ENCODE peak calls at places on chromosome 7, in seven cellular contexts. P, I, H, U, A, F and C are unnamed samples.

GRCh38 chr7:921581-922333 is 32.7 kb downstream of the ADAP1 start:
- DNase-seq in A (no peak), F (peak), H (no peak), U (no peak), I (no peak), P (peak), C (no peak)

GRCh38 chr7:63899691-63900393 is 98.8 kb upstream of the ZNF722 start:
- DNase-seq in F (peak), H (no peak), U (peak), I (no peak), A (no peak), P (peak), C (no peak)

GRCh38 chr7:101125989-101126650 is 784 bp upstream of the SERPINE1 start:
- DNase-seq in A (peak), F (peak), P (peak), I (no peak), H (peak), U (peak), C (peak)

GRCh38 chr7:131501422-131501821 is 55.0 kb downstream of the PODXL start:
- DNase-seq in H (peak), U (no peak), P (no peak), A (no peak), F (no peak), I (no peak), C (peak)

GRCh38 chr7:78359836-78360235 is 561.3 kb downstream of the PHTF2 start:
- DNase-seq in P (no peak), H (no peak), I (no peak), A (no peak), F (no peak), U (no peak), C (no peak)

GRCh38 chr7:48102530-48102929 is 13.5 kb downstream of the UPP1 start:
- DNase-seq in F (no peak), U (no peak), I (no peak), H (no peak), P (no peak), A (no peak), C (no peak)

GRCh38 chr7:7484072-7484471 is 51.6 kb downstream of the COL28A1 start:
- DNase-seq in A (no peak), F (no peak), P (no peak), I (no peak), U (no peak), H (no peak), C (no peak)

GRCh38 chr7:134514663-134515062 is 12.7 kb upstream of the AKR1B10 start:
- DNase-seq in H (peak), A (peak), U (no peak), F (no peak), P (no peak), I (peak), C (peak)

GRCh38 chr7:18570890-18571478 is 75.4 kb downstream of the HDAC9 start:
- DNase-seq in U (no peak), H (peak), I (peak), P (no peak), A (peak), F (no peak), C (peak)

GRCh38 chr7:46933596-46933995 is 648.3 kb downstream of the TNS3 start:
- DNase-seq in A (no peak), F (no peak), U (no peak), H (no peak), P (no peak), I (no peak), C (peak)

GRCh38 chr7:54116956-54117355 is 425.2 kb upstream of the VSTM2A start:
- DNase-seq in U (no peak), A (no peak), I (no peak), H (no peak), F (no peak), P (no peak), C (no peak)

GRCh38 chr7:113774182-113774807 is 144.5 kb downstream of the PPP1R3A start:
- DNase-seq in A (peak), H (peak), U (no peak), P (no peak), F (peak), I (peak), C (peak)

DNA sequence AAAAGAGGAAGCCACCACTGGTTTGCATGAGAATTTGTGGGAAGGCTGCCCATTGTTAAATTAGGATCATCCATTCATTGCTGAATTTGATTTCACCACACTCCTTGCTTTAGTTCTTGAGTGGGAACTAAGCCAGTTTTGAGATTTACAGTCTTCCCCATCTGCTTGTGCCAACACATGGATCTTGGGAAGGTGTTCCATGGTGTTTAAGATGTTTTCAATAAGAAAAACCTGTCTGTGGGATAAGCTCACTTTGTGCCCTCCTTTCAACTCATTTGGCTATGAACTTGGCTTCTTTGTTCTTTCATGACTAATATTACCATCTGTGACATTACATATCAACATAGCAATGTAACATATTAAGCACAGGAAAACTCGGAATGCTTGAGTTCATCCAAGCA is 73.2 kb downstream of the INHBA start:
- DNase-seq in P (no peak), I (no peak), H (no peak), U (no peak), A (no peak), F (no peak), C (no peak)
- H3K27ac ChIP-seq in P (no peak), I (no peak), H (no peak), U (no peak), A (no peak), F (peak), C (no peak)

DNA sequence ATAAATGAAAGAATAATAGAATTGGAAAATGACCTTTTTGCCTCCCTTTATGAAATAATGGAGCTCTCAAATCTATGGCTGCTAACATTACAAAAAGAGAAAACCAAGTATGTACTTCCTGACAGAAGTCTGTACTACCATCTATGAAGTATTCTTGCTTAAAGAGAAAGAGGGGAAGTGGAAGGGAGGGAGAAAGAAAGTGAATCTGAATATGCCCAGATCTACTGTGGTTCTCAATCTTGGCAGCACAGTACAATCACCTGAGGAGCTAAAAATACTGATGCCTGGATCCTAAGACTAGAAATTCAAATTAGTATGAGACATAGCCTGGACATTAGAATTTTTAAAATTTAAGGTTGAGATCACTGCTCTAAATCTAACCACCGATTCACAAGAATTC is 85.2 kb downstream of the IGF2BP3 start:
- DNase-seq in U (no peak), P (no peak), I (no peak), F (no peak), A (no peak), H (no peak), C (no peak)
- H3K27ac ChIP-seq in U (no peak), P (no peak), I (no peak), F (no peak), A (no peak), H (no peak), C (no peak)

GRCh38 chr7:85688712-85689111 is 501.9 kb upstream of the SEMA3D start:
- DNase-seq in F (no peak), U (no peak), I (no peak), P (no peak), A (no peak), H (no peak), C (no peak)

GRCh38 chr7:85685901-85686300 is 499.0 kb upstream of the SEMA3D start:
- DNase-seq in I (no peak), A (no peak), P (no peak), F (no peak), H (no peak), U (no peak), C (peak)

GRCh38 chr7:85686410-85687181 is 499.7 kb upstream of the SEMA3D start:
- DNase-seq in F (no peak), I (no peak), U (no peak), P (no peak), H (no peak), A (no peak), C (no peak)

GRCh38 chr7:85681241-85681640 is 494.4 kb upstream of the SEMA3D start:
- DNase-seq in P (no peak), F (no peak), U (no peak), A (no peak), H (no peak), I (no peak), C (no peak)

DNA sequence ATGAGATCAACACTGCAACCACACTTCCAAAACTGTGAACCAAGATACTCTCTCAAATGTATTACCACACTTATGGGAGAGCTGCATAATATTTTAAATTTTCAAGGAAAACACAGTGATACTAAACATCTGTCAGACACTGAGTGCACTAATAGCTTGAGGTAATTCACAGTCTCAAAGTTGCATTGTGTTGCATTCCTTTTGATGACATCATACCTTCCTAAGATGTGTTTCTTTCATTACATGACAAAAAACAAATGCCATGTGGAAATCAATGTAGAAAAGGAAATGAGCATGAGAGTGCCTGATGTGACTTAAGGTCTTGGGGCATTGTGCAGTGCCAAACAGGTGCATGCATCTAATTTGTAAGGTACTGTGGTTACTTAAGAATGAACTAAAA is 496.0 kb upstream of the SEMA3D start:
- DNase-seq in H (no peak), U (no peak), A (no peak), P (no peak), F (no peak), I (no peak), C (peak)
- H3K27ac ChIP-seq in H (no peak), U (no peak), A (no peak), P (no peak), F (no peak), I (no peak), C (no peak)

DNA sequence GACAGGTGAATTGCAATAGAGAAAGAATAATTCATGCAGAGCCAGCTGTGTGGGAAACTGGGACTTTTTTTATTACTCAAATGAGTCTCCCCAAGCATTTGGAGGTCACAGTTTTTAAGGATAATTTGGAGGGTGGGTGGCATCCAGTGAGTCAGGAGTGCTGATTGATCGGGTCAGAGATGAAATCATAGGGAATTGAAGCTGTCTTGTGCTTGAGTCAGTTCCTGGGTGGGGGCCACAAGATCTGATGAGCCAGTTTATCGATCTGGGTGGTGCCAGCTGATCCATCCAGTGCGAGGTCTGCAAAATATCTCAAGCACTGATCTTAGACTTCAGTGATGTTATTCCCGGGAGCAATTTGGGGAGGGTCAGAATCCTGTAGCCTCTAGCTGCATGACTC is 9.9 kb upstream of the MYO1G start:
- DNase-seq in F (no peak), P (no peak), I (no peak), U (no peak), H (no peak), A (no peak), C (no peak)
- H3K27ac ChIP-seq in F (no peak), P (no peak), I (no peak), U (no peak), H (no peak), A (no peak), C (no peak)

DNA sequence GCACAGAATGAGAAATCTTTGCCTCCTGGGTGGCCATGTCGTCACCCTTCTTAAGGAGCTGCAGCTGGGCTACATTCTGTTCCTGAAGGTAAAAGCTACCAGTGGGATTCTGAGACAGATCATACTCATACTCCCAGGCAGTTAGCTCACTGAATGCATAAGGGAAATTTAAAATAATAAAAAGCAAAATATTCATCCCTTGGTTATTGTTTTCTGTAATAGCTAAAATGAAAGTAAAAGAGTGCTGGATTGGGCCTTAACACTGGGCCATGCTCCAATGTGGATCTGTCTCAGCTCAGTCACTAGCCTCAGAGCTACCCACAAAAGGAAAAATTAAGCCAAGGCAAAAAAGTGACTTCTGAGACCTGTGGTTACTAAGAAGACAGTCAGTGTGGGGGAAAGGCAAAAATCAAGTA is 8.9 kb upstream of the DYNC2I1 start:
- DNase-seq in P (no peak), H (peak), U (no peak), F (no peak), A (no peak), I (no peak), C (no peak)
- H3K27ac ChIP-seq in P (peak), H (peak), U (no peak), F (peak), A (no peak), I (no peak), C (no peak)